ENCODE peak calls at places on chromosomes 6 and 20, in nine cellular contexts. One of them, this sample, is unnamed.

GRCh38 chr6:166712554-166713228 is 85.6 kb upstream of the RPS6KA2 start:
- DNase-seq in H54: no peak
- DNase-seq in hypothalamus: no peak
- DNase-seq in MCF 10A: no peak
- DNase-seq in head of caudate nucleus: no peak
- DNase-seq in uterus: no peak
- DNase-seq in DMS 273 treated with DMSO at 0.1 percent for 48 hours: no peak
- DNase-seq in stimulated activated CD4-positive, alpha-beta T cell treated with anti-CD3 and anti-CD28 coated beads, Interleukin-2, amount 100 ng/mL, for 24 hours: no peak
- DNase-seq in NCI-H2081: no peak
- DNase-seq in this sample: no peak

GRCh38 chr20:18443841-18444240 is 23.0 kb downstream of the DZANK1 start:
- DNase-seq in head of caudate nucleus: no peak
- DNase-seq in uterus: no peak
- DNase-seq in stimulated activated CD4-positive, alpha-beta T cell treated with anti-CD3 and anti-CD28 coated beads, Interleukin-2, amount 100 ng/mL, for 24 hours: no peak
- DNase-seq in MCF 10A: peak
- DNase-seq in H54: no peak
- DNase-seq in DMS 273 treated with DMSO at 0.1 percent for 48 hours: peak
- DNase-seq in NCI-H2081: peak
- DNase-seq in hypothalamus: no peak
- DNase-seq in this sample: no peak

GRCh38 chr20:37725165-37725564 is 31.3 kb downstream of the CTNNBL1 start:
- DNase-seq in head of caudate nucleus: no peak
- DNase-seq in uterus: no peak
- DNase-seq in H54: no peak
- DNase-seq in NCI-H2081: no peak
- DNase-seq in stimulated activated CD4-positive, alpha-beta T cell treated with anti-CD3 and anti-CD28 coated beads, Interleukin-2, amount 100 ng/mL, for 24 hours: no peak
- DNase-seq in hypothalamus: no peak
- DNase-seq in DMS 273 treated with DMSO at 0.1 percent for 48 hours: no peak
- DNase-seq in MCF 10A: no peak
- DNase-seq in this sample: no peak

GRCh38 chr6:66561479-66561878 is 854.5 kb upstream of the EYS start:
- DNase-seq in DMS 273 treated with DMSO at 0.1 percent for 48 hours: no peak
- DNase-seq in NCI-H2081: no peak
- DNase-seq in stimulated activated CD4-positive, alpha-beta T cell treated with anti-CD3 and anti-CD28 coated beads, Interleukin-2, amount 100 ng/mL, for 24 hours: no peak
- DNase-seq in hypothalamus: no peak
- DNase-seq in uterus: no peak
- DNase-seq in H54: no peak
- DNase-seq in MCF 10A: no peak
- DNase-seq in head of caudate nucleus: no peak
- DNase-seq in this sample: no peak

GRCh38 chr6:140980265-140980887 is 1152.3 kb upstream of the GJE1 start:
- DNase-seq in hypothalamus: no peak
- DNase-seq in H54: no peak
- DNase-seq in head of caudate nucleus: no peak
- DNase-seq in uterus: no peak
- DNase-seq in MCF 10A: no peak
- DNase-seq in NCI-H2081: no peak
- DNase-seq in DMS 273 treated with DMSO at 0.1 percent for 48 hours: no peak
- DNase-seq in stimulated activated CD4-positive, alpha-beta T cell treated with anti-CD3 and anti-CD28 coated beads, Interleukin-2, amount 100 ng/mL, for 24 hours: no peak
- DNase-seq in this sample: no peak

GRCh38 chr6:155426408-155426945 is 29.2 kb downstream of the NOX3 start:
- DNase-seq in NCI-H2081: no peak
- DNase-seq in MCF 10A: no peak
- DNase-seq in uterus: no peak
- DNase-seq in H54: no peak
- DNase-seq in hypothalamus: no peak
- DNase-seq in stimulated activated CD4-positive, alpha-beta T cell treated with anti-CD3 and anti-CD28 coated beads, Interleukin-2, amount 100 ng/mL, for 24 hours: no peak
- DNase-seq in head of caudate nucleus: no peak
- DNase-seq in DMS 273 treated with DMSO at 0.1 percent for 48 hours: no peak
- DNase-seq in this sample: no peak

GRCh38 chr6:3718407-3718806 is 33.1 kb downstream of the PXDC1 start:
- DNase-seq in DMS 273 treated with DMSO at 0.1 percent for 48 hours: no peak
- DNase-seq in uterus: no peak
- DNase-seq in NCI-H2081: no peak
- DNase-seq in head of caudate nucleus: no peak
- DNase-seq in hypothalamus: no peak
- DNase-seq in H54: no peak
- DNase-seq in MCF 10A: no peak
- DNase-seq in stimulated activated CD4-positive, alpha-beta T cell treated with anti-CD3 and anti-CD28 coated beads, Interleukin-2, amount 100 ng/mL, for 24 hours: no peak
- DNase-seq in this sample: no peak

GRCh38 chr6:128483472-128484135 is 36.8 kb downstream of the PTPRK start:
- DNase-seq in head of caudate nucleus: no peak
- DNase-seq in stimulated activated CD4-positive, alpha-beta T cell treated with anti-CD3 and anti-CD28 coated beads, Interleukin-2, amount 100 ng/mL, for 24 hours: no peak
- DNase-seq in hypothalamus: no peak
- DNase-seq in H54: no peak
- DNase-seq in MCF 10A: no peak
- DNase-seq in DMS 273 treated with DMSO at 0.1 percent for 48 hours: no peak
- DNase-seq in uterus: no peak
- DNase-seq in NCI-H2081: no peak
- DNase-seq in this sample: no peak

GRCh38 chr6:43851204-43851855 is 81.3 kb downstream of the VEGFA start:
- DNase-seq in DMS 273 treated with DMSO at 0.1 percent for 48 hours: no peak
- DNase-seq in MCF 10A: peak
- DNase-seq in hypothalamus: no peak
- DNase-seq in H54: peak
- DNase-seq in NCI-H2081: no peak
- DNase-seq in uterus: no peak
- DNase-seq in stimulated activated CD4-positive, alpha-beta T cell treated with anti-CD3 and anti-CD28 coated beads, Interleukin-2, amount 100 ng/mL, for 24 hours: no peak
- DNase-seq in head of caudate nucleus: no peak
- DNase-seq in this sample: no peak

GRCh38 chr6:151452750-151453427 is 963 bp upstream of the RMND1 start:
- DNase-seq in H54: no peak
- DNase-seq in DMS 273 treated with DMSO at 0.1 percent for 48 hours: no peak
- DNase-seq in MCF 10A: peak
- DNase-seq in uterus: no peak
- DNase-seq in stimulated activated CD4-positive, alpha-beta T cell treated with anti-CD3 and anti-CD28 coated beads, Interleukin-2, amount 100 ng/mL, for 24 hours: no peak
- DNase-seq in head of caudate nucleus: no peak
- DNase-seq in NCI-H2081: no peak
- DNase-seq in hypothalamus: no peak
- DNase-seq in this sample: no peak

GRCh38 chr6:14758421-14759043 is 487.3 kb upstream of the JARID2 start:
- DNase-seq in NCI-H2081: peak
- DNase-seq in hypothalamus: no peak
- DNase-seq in MCF 10A: peak
- DNase-seq in stimulated activated CD4-positive, alpha-beta T cell treated with anti-CD3 and anti-CD28 coated beads, Interleukin-2, amount 100 ng/mL, for 24 hours: peak
- DNase-seq in uterus: no peak
- DNase-seq in DMS 273 treated with DMSO at 0.1 percent for 48 hours: no peak
- DNase-seq in H54: no peak
- DNase-seq in head of caudate nucleus: peak
- DNase-seq in this sample: no peak

GRCh38 chr6:52227495-52227894 is 16.8 kb downstream of the IL17F start:
- DNase-seq in head of caudate nucleus: no peak
- DNase-seq in H54: no peak
- DNase-seq in hypothalamus: no peak
- DNase-seq in uterus: no peak
- DNase-seq in DMS 273 treated with DMSO at 0.1 percent for 48 hours: no peak
- DNase-seq in MCF 10A: no peak
- DNase-seq in stimulated activated CD4-positive, alpha-beta T cell treated with anti-CD3 and anti-CD28 coated beads, Interleukin-2, amount 100 ng/mL, for 24 hours: peak
- DNase-seq in NCI-H2081: no peak
- DNase-seq in this sample: no peak

GRCh38 chr6:94270040-94270689 is 850.8 kb upstream of the EPHA7 start:
- DNase-seq in DMS 273 treated with DMSO at 0.1 percent for 48 hours: no peak
- DNase-seq in head of caudate nucleus: no peak
- DNase-seq in hypothalamus: no peak
- DNase-seq in stimulated activated CD4-positive, alpha-beta T cell treated with anti-CD3 and anti-CD28 coated beads, Interleukin-2, amount 100 ng/mL, for 24 hours: no peak
- DNase-seq in NCI-H2081: peak
- DNase-seq in uterus: no peak
- DNase-seq in H54: no peak
- DNase-seq in MCF 10A: no peak
- DNase-seq in this sample: no peak

GRCh38 chr6:47241742-47242482 is 67.8 kb downstream of the TNFRSF21 start:
- DNase-seq in H54: no peak
- DNase-seq in hypothalamus: no peak
- DNase-seq in NCI-H2081: no peak
- DNase-seq in DMS 273 treated with DMSO at 0.1 percent for 48 hours: peak
- DNase-seq in uterus: no peak
- DNase-seq in head of caudate nucleus: no peak
- DNase-seq in stimulated activated CD4-positive, alpha-beta T cell treated with anti-CD3 and anti-CD28 coated beads, Interleukin-2, amount 100 ng/mL, for 24 hours: no peak
- DNase-seq in MCF 10A: peak
- DNase-seq in this sample: no peak

GRCh38 chr6:84768442-84769174 is 4.2 kb upstream of the TBX18 start:
- DNase-seq in NCI-H2081: no peak
- DNase-seq in DMS 273 treated with DMSO at 0.1 percent for 48 hours: no peak
- DNase-seq in MCF 10A: no peak
- DNase-seq in hypothalamus: no peak
- DNase-seq in stimulated activated CD4-positive, alpha-beta T cell treated with anti-CD3 and anti-CD28 coated beads, Interleukin-2, amount 100 ng/mL, for 24 hours: no peak
- DNase-seq in H54: no peak
- DNase-seq in uterus: no peak
- DNase-seq in head of caudate nucleus: no peak
- DNase-seq in this sample: peak

GRCh38 chr6:16918586-16918985 is 157.3 kb upstream of the ATXN1 start:
- DNase-seq in DMS 273 treated with DMSO at 0.1 percent for 48 hours: no peak
- DNase-seq in MCF 10A: no peak
- DNase-seq in stimulated activated CD4-positive, alpha-beta T cell treated with anti-CD3 and anti-CD28 coated beads, Interleukin-2, amount 100 ng/mL, for 24 hours: no peak
- DNase-seq in H54: no peak
- DNase-seq in head of caudate nucleus: no peak
- DNase-seq in NCI-H2081: no peak
- DNase-seq in uterus: no peak
- DNase-seq in hypothalamus: no peak
- DNase-seq in this sample: no peak

GRCh38 chr20:41701596-41702350 is 83.6 kb upstream of the CHD6 start:
- DNase-seq in MCF 10A: no peak
- DNase-seq in stimulated activated CD4-positive, alpha-beta T cell treated with anti-CD3 and anti-CD28 coated beads, Interleukin-2, amount 100 ng/mL, for 24 hours: no peak
- DNase-seq in head of caudate nucleus: no peak
- DNase-seq in uterus: no peak
- DNase-seq in H54: no peak
- DNase-seq in NCI-H2081: no peak
- DNase-seq in DMS 273 treated with DMSO at 0.1 percent for 48 hours: no peak
- DNase-seq in hypothalamus: no peak
- DNase-seq in this sample: no peak

GRCh38 chr6:158688860-158689259 is 39.0 kb downstream of the SYTL3 start:
- DNase-seq in stimulated activated CD4-positive, alpha-beta T cell treated with anti-CD3 and anti-CD28 coated beads, Interleukin-2, amount 100 ng/mL, for 24 hours: no peak
- DNase-seq in hypothalamus: no peak
- DNase-seq in H54: no peak
- DNase-seq in DMS 273 treated with DMSO at 0.1 percent for 48 hours: no peak
- DNase-seq in uterus: no peak
- DNase-seq in NCI-H2081: no peak
- DNase-seq in head of caudate nucleus: no peak
- DNase-seq in MCF 10A: no peak
- DNase-seq in this sample: no peak

GRCh38 chr20:56433221-56433879 is 21.3 kb downstream of the CASS4 start:
- DNase-seq in DMS 273 treated with DMSO at 0.1 percent for 48 hours: no peak
- DNase-seq in NCI-H2081: no peak
- DNase-seq in head of caudate nucleus: no peak
- DNase-seq in stimulated activated CD4-positive, alpha-beta T cell treated with anti-CD3 and anti-CD28 coated beads, Interleukin-2, amount 100 ng/mL, for 24 hours: no peak
- DNase-seq in MCF 10A: no peak
- DNase-seq in uterus: no peak
- DNase-seq in H54: no peak
- DNase-seq in hypothalamus: no peak
- DNase-seq in this sample: no peak

GRCh38 chr6:49233483-49233882 is 229.6 kb downstream of the MMUT start:
- DNase-seq in head of caudate nucleus: no peak
- DNase-seq in uterus: no peak
- DNase-seq in hypothalamus: no peak
- DNase-seq in MCF 10A: no peak
- DNase-seq in H54: no peak
- DNase-seq in DMS 273 treated with DMSO at 0.1 percent for 48 hours: no peak
- DNase-seq in NCI-H2081: no peak
- DNase-seq in stimulated activated CD4-positive, alpha-beta T cell treated with anti-CD3 and anti-CD28 coated beads, Interleukin-2, amount 100 ng/mL, for 24 hours: no peak
- DNase-seq in this sample: no peak

GRCh38 chr6:81786159-81786558 is 33.7 kb upstream of the TENT5A start:
- DNase-seq in NCI-H2081: no peak
- DNase-seq in stimulated activated CD4-positive, alpha-beta T cell treated with anti-CD3 and anti-CD28 coated beads, Interleukin-2, amount 100 ng/mL, for 24 hours: no peak
- DNase-seq in MCF 10A: no peak
- DNase-seq in DMS 273 treated with DMSO at 0.1 percent for 48 hours: no peak
- DNase-seq in H54: no peak
- DNase-seq in head of caudate nucleus: no peak
- DNase-seq in uterus: no peak
- DNase-seq in hypothalamus: no peak
- DNase-seq in this sample: no peak

GRCh38 chr20:50041238-50041915 is 58.6 kb downstream of the SNAI1 start:
- DNase-seq in hypothalamus: no peak
- DNase-seq in DMS 273 treated with DMSO at 0.1 percent for 48 hours: no peak
- DNase-seq in NCI-H2081: no peak
- DNase-seq in H54: no peak
- DNase-seq in head of caudate nucleus: no peak
- DNase-seq in MCF 10A: no peak
- DNase-seq in stimulated activated CD4-positive, alpha-beta T cell treated with anti-CD3 and anti-CD28 coated beads, Interleukin-2, amount 100 ng/mL, for 24 hours: no peak
- DNase-seq in uterus: no peak
- DNase-seq in this sample: no peak

GRCh38 chr20:63082308-63082938 is 75.7 kb upstream of the BHLHE23 start:
- DNase-seq in DMS 273 treated with DMSO at 0.1 percent for 48 hours: no peak
- DNase-seq in MCF 10A: peak
- DNase-seq in stimulated activated CD4-positive, alpha-beta T cell treated with anti-CD3 and anti-CD28 coated beads, Interleukin-2, amount 100 ng/mL, for 24 hours: peak
- DNase-seq in hypothalamus: no peak
- DNase-seq in head of caudate nucleus: no peak
- DNase-seq in uterus: no peak
- DNase-seq in NCI-H2081: no peak
- DNase-seq in H54: peak
- DNase-seq in this sample: no peak

GRCh38 chr20:56400001-56400640 is 7.7 kb downstream of the CSTF1 start:
- DNase-seq in H54: no peak
- DNase-seq in NCI-H2081: peak
- DNase-seq in DMS 273 treated with DMSO at 0.1 percent for 48 hours: peak
- DNase-seq in uterus: no peak
- DNase-seq in head of caudate nucleus: peak
- DNase-seq in stimulated activated CD4-positive, alpha-beta T cell treated with anti-CD3 and anti-CD28 coated beads, Interleukin-2, amount 100 ng/mL, for 24 hours: peak
- DNase-seq in MCF 10A: peak
- DNase-seq in hypothalamus: peak
- DNase-seq in this sample: no peak

GRCh38 chr6:33974030-33974429 is 170.2 kb upstream of the MLN start:
- DNase-seq in DMS 273 treated with DMSO at 0.1 percent for 48 hours: no peak
- DNase-seq in uterus: no peak
- DNase-seq in stimulated activated CD4-positive, alpha-beta T cell treated with anti-CD3 and anti-CD28 coated beads, Interleukin-2, amount 100 ng/mL, for 24 hours: no peak
- DNase-seq in NCI-H2081: no peak
- DNase-seq in H54: no peak
- DNase-seq in MCF 10A: no peak
- DNase-seq in head of caudate nucleus: no peak
- DNase-seq in hypothalamus: no peak
- DNase-seq in this sample: no peak

GRCh38 chr6:20306491-20306890 is 94.2 kb upstream of the MBOAT1 start:
- DNase-seq in MCF 10A: no peak
- DNase-seq in NCI-H2081: no peak
- DNase-seq in head of caudate nucleus: no peak
- DNase-seq in H54: no peak
- DNase-seq in stimulated activated CD4-positive, alpha-beta T cell treated with anti-CD3 and anti-CD28 coated beads, Interleukin-2, amount 100 ng/mL, for 24 hours: no peak
- DNase-seq in DMS 273 treated with DMSO at 0.1 percent for 48 hours: no peak
- DNase-seq in uterus: no peak
- DNase-seq in hypothalamus: no peak
- DNase-seq in this sample: no peak

GRCh38 chr6:149317656-149318571 is at the start of gene TAB2:
- DNase-seq in H54: no peak
- DNase-seq in head of caudate nucleus: no peak
- DNase-seq in NCI-H2081: no peak
- DNase-seq in uterus: peak
- DNase-seq in hypothalamus: peak
- DNase-seq in stimulated activated CD4-positive, alpha-beta T cell treated with anti-CD3 and anti-CD28 coated beads, Interleukin-2, amount 100 ng/mL, for 24 hours: peak
- DNase-seq in MCF 10A: peak
- DNase-seq in DMS 273 treated with DMSO at 0.1 percent for 48 hours: no peak
- DNase-seq in this sample: peak

GRCh38 chr6:21582651-21583050 is 10.9 kb upstream of the SOX4 start:
- DNase-seq in MCF 10A: peak
- DNase-seq in uterus: no peak
- DNase-seq in NCI-H2081: no peak
- DNase-seq in stimulated activated CD4-positive, alpha-beta T cell treated with anti-CD3 and anti-CD28 coated beads, Interleukin-2, amount 100 ng/mL, for 24 hours: no peak
- DNase-seq in DMS 273 treated with DMSO at 0.1 percent for 48 hours: no peak
- DNase-seq in hypothalamus: no peak
- DNase-seq in H54: no peak
- DNase-seq in head of caudate nucleus: no peak
- DNase-seq in this sample: no peak

GRCh38 chr6:31701666-31702420 is 1.3 kb downstream of the ABHD16A start:
- DNase-seq in uterus: no peak
- DNase-seq in hypothalamus: no peak
- DNase-seq in DMS 273 treated with DMSO at 0.1 percent for 48 hours: peak
- DNase-seq in head of caudate nucleus: no peak
- DNase-seq in NCI-H2081: no peak
- DNase-seq in stimulated activated CD4-positive, alpha-beta T cell treated with anti-CD3 and anti-CD28 coated beads, Interleukin-2, amount 100 ng/mL, for 24 hours: no peak
- DNase-seq in H54: no peak
- DNase-seq in MCF 10A: no peak
- DNase-seq in this sample: no peak

GRCh38 chr6:74507649-74508048 is 698.2 kb downstream of the COL12A1 start:
- DNase-seq in stimulated activated CD4-positive, alpha-beta T cell treated with anti-CD3 and anti-CD28 coated beads, Interleukin-2, amount 100 ng/mL, for 24 hours: no peak
- DNase-seq in MCF 10A: no peak
- DNase-seq in hypothalamus: no peak
- DNase-seq in head of caudate nucleus: no peak
- DNase-seq in NCI-H2081: no peak
- DNase-seq in uterus: no peak
- DNase-seq in H54: no peak
- DNase-seq in DMS 273 treated with DMSO at 0.1 percent for 48 hours: no peak
- DNase-seq in this sample: no peak

GRCh38 chr6:157961829-157962228 is 19.8 kb upstream of the SYNJ2 start:
- DNase-seq in MCF 10A: no peak
- DNase-seq in stimulated activated CD4-positive, alpha-beta T cell treated with anti-CD3 and anti-CD28 coated beads, Interleukin-2, amount 100 ng/mL, for 24 hours: no peak
- DNase-seq in H54: no peak
- DNase-seq in NCI-H2081: no peak
- DNase-seq in head of caudate nucleus: no peak
- DNase-seq in hypothalamus: no peak
- DNase-seq in DMS 273 treated with DMSO at 0.1 percent for 48 hours: no peak
- DNase-seq in uterus: no peak
- DNase-seq in this sample: no peak